ENCODE peak calls at places on chromosome 12, in five cellular contexts. One of them, this sample, is unnamed.

GRCh38 chr12:53956914-53957536 is 2.3 kb downstream of the HOXC12 start:
- DNase-seq in cardiac fibroblast: no peak
- DNase-seq in PC-9: no peak
- DNase-seq in HL-60: no peak
- DNase-seq in GM06990: no peak
- DNase-seq in this sample: no peak

GRCh38 chr12:121803861-121804416 is at the start of gene SETD1B:
- DNase-seq in HL-60: peak; percentile 80
- DNase-seq in PC-9: no peak
- DNase-seq in cardiac fibroblast: peak; percentile 75
- DNase-seq in GM06990: peak; percentile 57
- DNase-seq in this sample: no peak

GRCh38 chr12:1591029-1591428 is 3.4 kb downstream of the FBXL14 start:
- DNase-seq in cardiac fibroblast: no peak
- DNase-seq in PC-9: peak; percentile 56
- DNase-seq in GM06990: no peak
- DNase-seq in HL-60: no peak
- DNase-seq in this sample: no peak

GRCh38 chr12:66398931-66399625 is 96.8 kb downstream of the HELB start:
- DNase-seq in GM06990: no peak
- DNase-seq in PC-9: no peak
- DNase-seq in cardiac fibroblast: no peak
- DNase-seq in HL-60: peak; percentile 55
- DNase-seq in this sample: no peak

GRCh38 chr12:25794580-25794979 is 163.9 kb upstream of the RASSF8 start:
- DNase-seq in cardiac fibroblast: no peak
- DNase-seq in PC-9: no peak
- DNase-seq in HL-60: no peak
- DNase-seq in GM06990: no peak
- DNase-seq in this sample: no peak

GRCh38 chr12:132593938-132594358 is 16.4 kb downstream of the LRCOL1 start:
- DNase-seq in GM06990: peak; percentile 48
- DNase-seq in cardiac fibroblast: peak; percentile 88
- DNase-seq in PC-9: peak; percentile 82
- DNase-seq in HL-60: no peak
- DNase-seq in this sample: peak; percentile 25

GRCh38 chr12:90978117-90978770 is 23.3 kb upstream of the CCER1 start:
- DNase-seq in cardiac fibroblast: peak; percentile 87
- DNase-seq in GM06990: no peak
- DNase-seq in PC-9: no peak
- DNase-seq in HL-60: peak; percentile 8
- DNase-seq in this sample: peak; percentile 12

GRCh38 chr12:26471560-26471959 is 276.2 kb downstream of the SSPN start:
- DNase-seq in cardiac fibroblast: peak; percentile 23
- DNase-seq in GM06990: peak; percentile 62
- DNase-seq in PC-9: no peak
- DNase-seq in HL-60: peak; percentile 55
- DNase-seq in this sample: peak; percentile 79

GRCh38 chr12:40622246-40622838 is 69.9 kb upstream of the CNTN1 start:
- DNase-seq in GM06990: peak; percentile 16
- DNase-seq in HL-60: no peak
- DNase-seq in cardiac fibroblast: peak; percentile 49
- DNase-seq in PC-9: no peak
- DNase-seq in this sample: peak; percentile 19

GRCh38 chr12:56257491-56258067 is 605 bp downstream of the ANKRD52 start:
- DNase-seq in HL-60: no peak
- DNase-seq in cardiac fibroblast: peak; percentile 27
- DNase-seq in PC-9: no peak
- DNase-seq in GM06990: no peak
- DNase-seq in this sample: no peak

GRCh38 chr12:110270125-110270962 is 10.7 kb upstream of the ATP2A2 start:
- DNase-seq in GM06990: no peak
- DNase-seq in PC-9: peak; percentile 62
- DNase-seq in HL-60: no peak
- DNase-seq in cardiac fibroblast: peak; percentile 73
- DNase-seq in this sample: no peak

GRCh38 chr12:115640929-115641328 is 636.6 kb downstream of the MED13L start:
- DNase-seq in HL-60: no peak
- DNase-seq in PC-9: no peak
- DNase-seq in GM06990: no peak
- DNase-seq in cardiac fibroblast: no peak
- DNase-seq in this sample: no peak

GRCh38 chr12:52338241-52338960 is 17.2 kb upstream of the KRT83 start:
- DNase-seq in GM06990: no peak
- DNase-seq in cardiac fibroblast: no peak
- DNase-seq in PC-9: no peak
- DNase-seq in HL-60: no peak
- DNase-seq in this sample: no peak

GRCh38 chr12:124538194-124539082 is 29.0 kb downstream of the NCOR2 start:
- DNase-seq in HL-60: peak; percentile 67
- DNase-seq in PC-9: no peak
- DNase-seq in cardiac fibroblast: no peak
- DNase-seq in GM06990: no peak
- DNase-seq in this sample: no peak

GRCh38 chr12:62190921-62191746 is 69.1 kb upstream of the USP15 start:
- DNase-seq in GM06990: peak; percentile 18
- DNase-seq in cardiac fibroblast: no peak
- DNase-seq in HL-60: no peak
- DNase-seq in PC-9: no peak
- DNase-seq in this sample: no peak

GRCh38 chr12:78928200-78929074 is 63.9 kb downstream of the SYT1 start:
- DNase-seq in cardiac fibroblast: peak; percentile 52
- DNase-seq in HL-60: no peak
- DNase-seq in GM06990: no peak
- DNase-seq in PC-9: peak; percentile 36
- DNase-seq in this sample: no peak

GRCh38 chr12:69991683-69992297 is 166.8 kb downstream of the MYRFL start:
- DNase-seq in HL-60: no peak
- DNase-seq in PC-9: no peak
- DNase-seq in GM06990: no peak
- DNase-seq in cardiac fibroblast: no peak
- DNase-seq in this sample: no peak

GRCh38 chr12:69985656-69986055 is 160.6 kb downstream of the MYRFL start:
- DNase-seq in cardiac fibroblast: no peak
- DNase-seq in PC-9: no peak
- DNase-seq in HL-60: peak; percentile 1
- DNase-seq in GM06990: peak; percentile 24
- DNase-seq in this sample: no peak

GRCh38 chr12:69986109-69986508 is 161.1 kb downstream of the MYRFL start:
- DNase-seq in GM06990: no peak
- DNase-seq in HL-60: no peak
- DNase-seq in PC-9: no peak
- DNase-seq in cardiac fibroblast: no peak
- DNase-seq in this sample: no peak

GRCh38 chr12:69987453-69988102 is 162.6 kb downstream of the MYRFL start:
- DNase-seq in GM06990: no peak
- DNase-seq in cardiac fibroblast: peak; percentile 98
- DNase-seq in PC-9: peak; percentile 95
- DNase-seq in HL-60: no peak
- DNase-seq in this sample: no peak

GRCh38 chr12:69988601-69989194 is 163.7 kb downstream of the MYRFL start:
- DNase-seq in GM06990: no peak
- DNase-seq in PC-9: no peak
- DNase-seq in HL-60: no peak
- DNase-seq in cardiac fibroblast: peak; percentile 83
- DNase-seq in this sample: no peak
- H3K4me3 ChIP-seq in GM06990: no peak overlapping the region
- H3K4me3 ChIP-seq in PC-9: peak overlapping the region; percentile 17
- H3K4me3 ChIP-seq in HL-60: no peak overlapping the region
- H3K4me3 ChIP-seq in cardiac fibroblast: peak overlapping the region; percentile 8
- H3K4me3 ChIP-seq in this sample: no peak overlapping the region

GRCh38 chr12:57452937-57453509 is 2.1 kb upstream of the INHBE start:
- DNase-seq in GM06990: no peak
- DNase-seq in HL-60: no peak
- DNase-seq in cardiac fibroblast: peak; percentile 84
- DNase-seq in PC-9: peak; percentile 47
- DNase-seq in this sample: no peak
- TF ChIP-seq CTCF in GM06990: peak; percentile 88
- TF ChIP-seq CTCF in HL-60: peak; percentile 91
- TF ChIP-seq CTCF in cardiac fibroblast: peak; percentile 98
- TF ChIP-seq CTCF in PC-9: peak; percentile 91
- TF ChIP-seq CTCF in this sample: peak; percentile 96

DNA sequence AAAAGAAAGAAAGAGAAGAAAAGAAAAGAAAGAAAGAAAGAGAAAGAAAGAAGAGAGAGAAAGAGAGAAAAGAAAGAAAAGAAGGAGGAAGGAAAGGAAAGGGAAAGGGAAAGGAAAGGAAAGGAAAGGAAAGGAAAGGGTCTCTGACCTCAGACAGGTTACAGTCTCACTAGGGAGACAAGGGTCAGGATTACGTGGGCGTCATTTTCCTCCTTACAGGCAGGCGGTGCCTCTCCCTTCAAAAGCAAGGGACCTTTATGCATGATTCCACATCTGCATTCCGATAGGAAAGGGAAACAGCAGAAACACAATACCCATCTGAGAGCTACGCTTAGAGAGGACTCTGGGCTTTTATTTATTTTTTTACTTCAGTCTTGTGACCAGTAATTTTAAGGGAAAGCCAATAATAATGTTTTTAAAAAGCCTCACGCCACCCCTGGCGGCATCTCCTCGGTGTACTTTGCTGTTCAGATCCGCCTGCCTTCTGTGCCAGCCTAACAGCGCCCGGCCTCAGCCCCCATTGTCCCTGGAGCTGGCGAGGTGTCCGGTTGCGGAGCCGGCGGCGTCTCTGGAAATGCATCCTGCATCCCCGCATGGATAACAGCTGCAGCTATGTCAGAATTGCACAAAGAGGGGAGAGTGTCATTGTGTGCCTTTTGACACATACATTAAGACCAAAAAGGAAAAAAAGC is 882 bp upstream of the HIP1R start:
- DNase-seq in HL-60: peak; percentile 15
- DNase-seq in GM06990: no peak
- DNase-seq in PC-9: peak; percentile 74
- DNase-seq in cardiac fibroblast: peak; percentile 56
- DNase-seq in this sample: no peak
- H3K4me3 ChIP-seq in HL-60: peak overlapping the region; percentile 69
- H3K4me3 ChIP-seq in GM06990: no peak overlapping the region
- H3K4me3 ChIP-seq in PC-9: peak overlapping the region; percentile 55
- H3K4me3 ChIP-seq in cardiac fibroblast: peak overlapping the region; percentile 68
- H3K4me3 ChIP-seq in this sample: peak overlapping the region; percentile 14

GRCh38 chr12:128583453-128583852 is 240.3 kb downstream of the SLC15A4 start:
- DNase-seq in HL-60: no peak
- DNase-seq in PC-9: no peak
- DNase-seq in cardiac fibroblast: no peak
- DNase-seq in GM06990: no peak
- DNase-seq in this sample: no peak
- TF ChIP-seq CTCF in HL-60: no peak
- TF ChIP-seq CTCF in PC-9: peak; percentile 46
- TF ChIP-seq CTCF in cardiac fibroblast: no peak
- TF ChIP-seq CTCF in GM06990: peak; percentile 19
- TF ChIP-seq CTCF in this sample: peak; percentile 40

GRCh38 chr12:118193958-118194357 is 58.0 kb downstream of the PEBP1 start:
- DNase-seq in GM06990: no peak
- DNase-seq in HL-60: no peak
- DNase-seq in PC-9: no peak
- DNase-seq in cardiac fibroblast: no peak
- DNase-seq in this sample: no peak
- H3K4me3 ChIP-seq in GM06990: no peak overlapping the region
- H3K4me3 ChIP-seq in HL-60: no peak overlapping the region
- H3K4me3 ChIP-seq in PC-9: no peak overlapping the region
- H3K4me3 ChIP-seq in cardiac fibroblast: no peak overlapping the region
- H3K4me3 ChIP-seq in this sample: no peak overlapping the region

This sample was measured in GM12864.